ENCODE peak calls at places on chromosome 16, in four cellular contexts. J is lower lobe of right lung, O is neural progenitor cell, X is heart right ventricle. A is an unnamed sample.

GRCh38 chr16:82882982-82883863 is 256.5 kb downstream of the CDH13 start:
- DNase-seq in X (no peak), O (no peak), J (no peak), A (no peak)

GRCh38 chr16:22813946-22814325 is at the start of gene HS3ST2:
- DNase-seq in O (peak; percentile 92), J (peak; percentile 50), X (peak; percentile 24), A (peak; percentile 1)

GRCh38 chr16:50473375-50473945 is 74.7 kb upstream of the NKD1 start:
- DNase-seq in O (no peak), X (no peak), J (no peak), A (no peak)

GRCh38 chr16:67525176-67525860 is 3.3 kb upstream of the RIPOR1 start:
- DNase-seq in O (no peak), X (no peak), J (no peak), A (no peak)

GRCh38 chr16:15032547-15033308 is 23.1 kb downstream of the NTAN1 start:
- DNase-seq in O (no peak), X (no peak), J (no peak), A (no peak)

GRCh38 chr16:26673011-26673410 is 393.7 kb upstream of the C16orf82 start:
- DNase-seq in O (no peak), J (no peak), X (no peak), A (no peak)

GRCh38 chr16:56266981-56267607 is 75.8 kb downstream of the GNAO1 start:
- DNase-seq in X (no peak), J (no peak), O (no peak), A (no peak)

GRCh38 chr16:67176662-67177061 is 6.3 kb downstream of the NOL3 start:
- DNase-seq in O (no peak), J (no peak), X (no peak), A (no peak)

GRCh38 chr16:15498427-15499175 is 64.2 kb downstream of the BMERB1 start:
- DNase-seq in X (no peak), J (no peak), O (peak; percentile 39), A (no peak)

GRCh38 chr16:68079616-68080344 is 5.4 kb upstream of the NFATC3 start:
- DNase-seq in O (no peak), J (peak; percentile 87), X (peak; percentile 88), A (no peak)

GRCh38 chr16:79049040-79049439 is 551.5 kb downstream of the MAF start:
- DNase-seq in X (no peak), O (no peak), J (no peak), A (no peak)

GRCh38 chr16:57329718-57330327 is 28.8 kb upstream of the CCL22 start:
- DNase-seq in J (no peak), X (no peak), O (no peak), A (no peak)

GRCh38 chr16:81678326-81679095 is 100.6 kb upstream of the PLCG2 start:
- DNase-seq in O (no peak), J (no peak), X (no peak), A (no peak)

GRCh38 chr16:55370762-55371482 is 46.9 kb downstream of the IRX6 start:
- DNase-seq in J (peak; percentile 75), O (peak; percentile 93), X (peak; percentile 74), A (peak; percentile 68)

GRCh38 chr16:84568066-84568465 is 49.8 kb downstream of the COTL1 start:
- DNase-seq in X (no peak), O (no peak), J (no peak), A (no peak)

GRCh38 chr16:72864130-72864833 is 183.6 kb downstream of the ZFHX3 start:
- DNase-seq in J (no peak), O (no peak), X (no peak), A (no peak)

GRCh38 chr16:85293899-85294642 is 181.8 kb upstream of the CIBAR2 start:
- DNase-seq in J (no peak), O (no peak), X (no peak), A (no peak)

GRCh38 chr16:67833418-67834241 is 8.5 kb upstream of the THAP11 start:
- DNase-seq in J (peak; percentile 96), O (peak; percentile 97), X (peak; percentile 96), A (peak; percentile 88)

GRCh38 chr16:27628216-27628945 is 78.4 kb downstream of the KATNIP start:
- DNase-seq in O (peak; percentile 49), X (no peak), J (no peak), A (no peak)

GRCh38 chr16:69888005-69888560 is 63.1 kb upstream of the CLEC18A start:
- DNase-seq in X (no peak), J (no peak), O (no peak), A (peak; percentile 12)

GRCh38 chr16:73753931-73754330 is 542.7 kb upstream of the PSMD7 start:
- DNase-seq in J (no peak), O (no peak), X (no peak), A (no peak)

GRCh38 chr16:66378739-66379570 is 12.5 kb downstream of the CDH5 start:
- DNase-seq in X (no peak), J (no peak), O (no peak), A (no peak)

GRCh38 chr16:67035364-67035763 is 6.4 kb downstream of the CBFB start:
- DNase-seq in X (no peak), O (no peak), J (no peak), A (no peak)

GRCh38 chr16:82152641-82153094 is 17.4 kb downstream of the MPHOSPH6 start:
- DNase-seq in J (no peak), O (no peak), X (no peak), A (no peak)

GRCh38 chr16:55462241-55462640 is 16.8 kb upstream of the MMP2 start:
- DNase-seq in O (no peak), X (no peak), J (no peak), A (no peak)

GRCh38 chr16:11386054-11386680 is 40.9 kb downstream of the RMI2 start:
- DNase-seq in O (no peak), J (no peak), X (no peak), A (no peak)

GRCh38 chr16:20317117-20317516 is 10.2 kb downstream of the GP2 start:
- DNase-seq in X (no peak), O (no peak), J (no peak), A (no peak)

GRCh38 chr16:86786338-86786737 is 208.0 kb downstream of the FOXL1 start:
- DNase-seq in X (no peak), O (no peak), J (no peak), A (no peak)

GRCh38 chr16:86794216-86794864 is 216.0 kb downstream of the FOXL1 start:
- DNase-seq in O (no peak), J (no peak), X (no peak), A (no peak)

GRCh38 chr16:86789621-86790051 is 211.3 kb downstream of the FOXL1 start:
- DNase-seq in X (no peak), O (peak; percentile 74), J (no peak), A (no peak)

GRCh38 chr16:86787538-86787937 is 209.2 kb downstream of the FOXL1 start:
- DNase-seq in X (no peak), O (no peak), J (no peak), A (no peak)

DNA sequence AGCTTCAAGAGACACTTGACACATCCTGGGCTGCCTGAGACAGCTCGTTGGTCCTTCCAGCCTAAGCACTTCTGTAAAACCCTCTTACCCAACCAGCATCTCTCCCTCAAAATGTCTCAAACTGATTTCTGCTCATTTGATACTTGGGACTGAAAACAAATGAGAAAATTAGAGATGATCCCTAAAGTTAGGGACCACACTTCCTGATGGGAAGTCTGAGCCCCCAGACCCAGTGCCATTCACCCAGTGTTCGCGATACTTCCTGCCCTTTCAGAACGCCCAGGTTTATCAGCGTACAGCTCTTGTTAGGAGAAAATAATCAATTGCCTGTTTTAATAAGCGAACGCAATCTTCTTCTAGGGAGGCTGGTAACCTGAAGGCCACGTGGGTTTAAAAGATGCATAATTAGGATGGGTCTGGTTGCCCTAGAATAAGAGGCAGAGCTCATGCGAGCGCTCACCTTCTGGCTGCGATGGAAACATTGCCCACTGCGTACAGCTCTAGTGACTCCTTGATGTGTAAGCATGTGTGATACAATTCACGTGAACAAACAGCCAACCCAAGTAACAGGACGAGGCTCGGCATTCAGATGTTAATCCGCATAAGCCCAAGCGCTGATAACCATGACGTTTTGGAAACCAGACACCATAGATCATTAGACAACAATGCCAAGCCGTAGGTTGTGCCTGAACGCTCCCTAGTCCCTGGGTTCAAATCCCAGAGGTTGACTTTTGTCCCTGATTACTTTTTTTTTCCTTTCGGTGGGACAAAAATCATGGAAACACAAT is 213.1 kb downstream of the FOXL1 start:
- DNase-seq in J (no peak), X (no peak), O (peak; percentile 37), A (no peak)
- H3K27ac ChIP-seq in J (no peak overlapping the region), X (no peak overlapping the region), O (no peak overlapping the region), A (no peak overlapping the region)

DNA sequence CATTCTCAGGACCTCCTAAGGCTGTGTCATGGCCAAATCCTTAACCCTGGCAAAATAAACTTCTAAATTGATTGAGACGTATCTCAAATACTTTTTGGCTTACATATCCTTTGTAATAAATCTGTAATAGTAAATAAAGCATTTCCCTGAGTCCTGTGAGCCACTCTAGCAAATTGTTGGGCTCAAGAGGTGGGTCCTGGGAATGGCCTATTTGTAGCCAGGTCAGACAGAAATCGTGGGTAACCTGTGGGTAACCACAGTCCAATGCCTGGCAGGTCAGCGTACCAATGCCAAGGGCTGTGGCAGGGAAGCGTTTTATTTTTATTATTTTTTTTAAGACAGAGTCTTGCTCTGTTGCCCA is 12.0 kb upstream of the UBE2I start:
- DNase-seq in X (no peak), O (no peak), J (no peak), A (no peak)
- H3K27ac ChIP-seq in X (peak overlapping the region; percentile 75), O (no peak overlapping the region), J (no peak overlapping the region), A (no peak overlapping the region)

GRCh38 chr16:46789075-46789474 is 40.9 kb upstream of the MYLK3 start:
- DNase-seq in X (no peak), O (no peak), J (no peak), A (no peak)
- H3K27ac ChIP-seq in X (no peak overlapping the region), O (no peak overlapping the region), J (no peak overlapping the region), A (no peak overlapping the region)

GRCh38 chr16:30924797-30925645 is 1.6 kb downstream of the FBXL19 start:
- DNase-seq in J (no peak), O (peak; percentile 37), X (no peak), A (no peak)
- H3K27ac ChIP-seq in J (no peak overlapping the region), O (no peak overlapping the region), X (peak overlapping the region; percentile 85), A (peak overlapping the region; percentile 99)

DNA sequence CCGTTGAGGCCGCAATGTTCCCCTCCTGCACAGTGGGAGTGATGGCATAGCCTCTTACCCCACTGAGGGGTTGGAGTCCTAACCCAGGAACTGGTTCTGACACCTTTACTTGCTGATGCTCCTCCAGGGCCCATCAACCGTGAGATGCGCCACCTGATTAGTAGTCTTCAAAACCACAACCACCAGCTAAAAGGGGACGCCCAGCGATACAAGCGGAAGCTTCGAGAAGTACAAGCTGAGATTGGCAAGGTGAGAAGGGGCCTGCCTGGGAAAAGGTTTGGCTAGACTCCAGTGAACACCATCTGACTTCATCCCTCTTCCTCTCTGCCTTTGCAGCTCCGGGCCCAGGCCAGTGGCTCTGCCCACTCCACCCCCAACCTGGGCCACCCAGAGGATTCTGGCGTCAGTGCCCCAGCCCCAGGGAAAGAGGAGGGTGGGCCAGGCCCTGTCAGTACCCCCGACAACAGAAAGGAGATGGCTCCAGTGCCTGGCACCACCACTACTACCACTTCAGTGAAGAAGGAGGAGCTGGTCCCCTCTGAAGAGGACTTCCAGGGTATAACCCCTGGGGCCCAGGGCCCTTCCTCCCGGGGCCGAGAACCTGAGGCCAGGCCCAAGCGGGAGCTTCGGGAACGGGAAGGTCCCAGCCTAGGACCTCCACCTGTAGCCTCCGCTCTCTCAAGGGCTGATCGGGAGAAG is 5.8 kb downstream of the RNF40 start:
- DNase-seq in X (no peak), J (peak; percentile 17), O (no peak), A (no peak)
- H3K27ac ChIP-seq in X (peak overlapping the region; percentile 69), J (no peak overlapping the region), O (no peak overlapping the region), A (no peak overlapping the region)

GRCh38 chr16:4239682-4240175 is 2.2 kb downstream of the SRL start:
- DNase-seq in J (no peak), X (no peak), O (no peak), A (no peak)
- H3K27ac ChIP-seq in J (no peak overlapping the region), X (peak overlapping the region; percentile 95), O (no peak overlapping the region), A (no peak overlapping the region)

A was measured in substantia nigra.